ENCODE peak calls at places on chromosomes 7 and 10, in five cellular contexts. M is PC-3, R is GM23248, L is endodermal cell, N is left ventricle myocardium inferior. F is an unnamed sample.

GRCh38 chr7:30135271-30135550 is 425 bp downstream of the MTURN start:
- DNase-seq in N (no peak), L (no peak), M (no peak), R (no peak), F (no peak)

GRCh38 chr10:46308666-46309450 is 22.1 kb downstream of the ANTXRL start:
- DNase-seq in L (no peak), M (no peak), R (no peak), N (peak; percentile 61), F (no peak)

GRCh38 chr10:79562135-79562756 is 2.0 kb upstream of the SFTPA2 start:
- DNase-seq in M (no peak), L (peak; percentile 92), R (peak; percentile 74), N (peak; percentile 55), F (peak; percentile 13)

GRCh38 chr10:15642095-15642494 is 77.6 kb downstream of the ITGA8 start:
- DNase-seq in N (no peak), R (peak; percentile 75), M (peak; percentile 6), L (no peak), F (no peak)

GRCh38 chr7:156527458-156527890 is 113.1 kb upstream of the RNF32 start:
- DNase-seq in M (no peak), R (no peak), N (no peak), L (no peak), F (no peak)

GRCh38 chr7:140025241-140025640 is 37.5 kb downstream of the PARP12 start:
- DNase-seq in L (no peak), R (no peak), N (no peak), M (no peak), F (no peak)

GRCh38 chr7:73716318-73716890 is 3.1 kb downstream of the STX1A start:
- DNase-seq in L (no peak), R (no peak), N (no peak), M (no peak), F (no peak)

GRCh38 chr7:29106128-29106988 is 40.0 kb downstream of the CPVL start:
- DNase-seq in R (peak; percentile 77), M (peak; percentile 77), L (peak; percentile 74), N (no peak), F (peak; percentile 8)

GRCh38 chr7:94301024-94301588 is 93.6 kb upstream of the COL1A2 start:
- DNase-seq in R (peak; percentile 98), N (peak; percentile 73), M (peak; percentile 91), L (peak; percentile 90), F (peak; percentile 94)

GRCh38 chr10:63765126-63765525 is 243.9 kb downstream of the REEP3 start:
- DNase-seq in M (peak; percentile 34), N (no peak), L (no peak), R (peak; percentile 64), F (no peak)

GRCh38 chr7:148954766-148955165 is 70.7 kb upstream of the EZH2 start:
- DNase-seq in L (no peak), R (no peak), N (no peak), M (no peak), F (no peak)

GRCh38 chr7:28328822-28329615 is 83.3 kb upstream of the CREB5 start:
- DNase-seq in R (no peak), M (no peak), N (no peak), L (no peak), F (no peak)

GRCh38 chr10:8058274-8059111 is 4.0 kb downstream of the GATA3 start:
- DNase-seq in N (no peak), L (peak; percentile 71), M (no peak), R (no peak), F (no peak)

GRCh38 chr10:24150853-24151252 is 58.1 kb upstream of the KIAA1217 start:
- DNase-seq in N (no peak), R (no peak), M (no peak), L (no peak), F (no peak)

GRCh38 chr10:75508814-75509306 is 77.4 kb downstream of the LRMDA start:
- DNase-seq in N (no peak), R (peak; percentile 39), M (no peak), L (no peak), F (no peak)

GRCh38 chr7:141659501-141659900 is 42.5 kb downstream of the DENND11 start:
- DNase-seq in M (no peak), N (no peak), R (no peak), L (no peak), F (no peak)

GRCh38 chr7:139860090-139860773 is 31.2 kb downstream of the TBXAS1 start:
- DNase-seq in M (no peak), L (no peak), N (peak; percentile 55), R (no peak), F (no peak)

GRCh38 chr7:117548035-117548434 is 68.2 kb downstream of the CFTR start:
- DNase-seq in L (no peak), N (no peak), R (no peak), M (no peak), F (no peak)

GRCh38 chr7:95330194-95331003 is 6.1 kb upstream of the PON1 start:
- DNase-seq in R (peak; percentile 63), L (no peak), N (no peak), M (no peak), F (no peak)
- H3K4me3 ChIP-seq in R (peak overlapping the region; percentile 57), L (no peak overlapping the region), N (peak overlapping the region; percentile 47), M (peak overlapping the region; percentile 53), F (peak overlapping the region; percentile 38)

DNA sequence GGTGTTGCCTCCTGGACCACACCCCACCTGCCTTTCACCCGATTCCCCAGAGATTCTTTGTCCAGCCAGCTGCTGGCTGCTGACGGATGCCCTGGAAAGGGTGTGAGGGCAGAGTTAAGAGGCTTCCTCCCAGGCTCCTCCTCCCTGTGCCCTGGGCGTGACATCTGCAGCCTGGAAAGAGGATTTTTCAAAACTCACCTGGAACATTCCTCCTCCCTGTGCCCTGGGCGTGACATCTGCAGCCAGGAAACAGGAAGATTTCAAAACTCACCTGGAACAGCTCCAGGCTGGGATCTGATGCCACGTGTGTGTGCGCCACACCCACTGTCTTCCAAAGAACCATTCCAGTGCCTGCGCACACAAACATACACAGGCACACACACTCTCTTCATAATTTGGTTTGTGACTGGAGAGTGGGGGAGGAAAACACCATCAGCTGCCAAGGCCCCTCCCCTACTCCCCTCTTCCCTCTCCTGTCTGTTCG is 5.2 kb downstream of the MARVELD1 start:
- DNase-seq in L (no peak), M (peak; percentile 95), N (no peak), R (peak; percentile 49), F (no peak)
- H3K27ac ChIP-seq in L (peak overlapping the region; percentile 73), M (peak overlapping the region; percentile 52), N (peak overlapping the region; percentile 55), R (no peak overlapping the region), F (no peak overlapping the region)

DNA sequence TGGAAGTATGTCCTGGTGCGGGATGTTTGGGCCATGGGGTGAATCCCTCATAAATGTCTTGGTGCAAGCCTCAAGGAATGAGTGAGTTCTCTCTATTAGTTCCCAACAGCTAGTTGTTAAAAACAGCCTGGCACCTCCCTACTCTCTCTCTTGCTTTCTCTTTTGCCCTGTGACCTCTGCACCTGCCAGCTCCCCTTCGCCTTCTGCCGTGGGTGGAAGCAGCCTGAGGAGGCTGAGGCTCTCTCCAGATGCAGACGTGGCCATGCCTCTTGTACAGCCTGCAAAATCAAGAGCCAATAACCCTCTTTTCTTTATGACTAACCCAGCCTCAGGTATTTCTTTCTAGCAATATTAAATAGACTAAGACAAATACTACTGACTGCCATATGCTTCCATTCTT is 210.3 kb downstream of the POM121L12 start:
- DNase-seq in N (no peak), L (no peak), R (no peak), M (no peak), F (no peak)
- H3K9me3 ChIP-seq in N (peaks cover 5% of the 10 kb centered on the region), L (no peaks in the 10 kb centered on the region), R (no peaks in the 10 kb centered on the region), M (no peaks in the 10 kb centered on the region), F (peaks cover 12% of the 10 kb centered on the region)

GRCh38 chr7:97179454-97180104 is 62.1 kb downstream of the SDHAF3 start:
- DNase-seq in N (no peak), M (peak; percentile 60), L (peak; percentile 75), R (peak; percentile 69), F (peak; percentile 29)

DNA sequence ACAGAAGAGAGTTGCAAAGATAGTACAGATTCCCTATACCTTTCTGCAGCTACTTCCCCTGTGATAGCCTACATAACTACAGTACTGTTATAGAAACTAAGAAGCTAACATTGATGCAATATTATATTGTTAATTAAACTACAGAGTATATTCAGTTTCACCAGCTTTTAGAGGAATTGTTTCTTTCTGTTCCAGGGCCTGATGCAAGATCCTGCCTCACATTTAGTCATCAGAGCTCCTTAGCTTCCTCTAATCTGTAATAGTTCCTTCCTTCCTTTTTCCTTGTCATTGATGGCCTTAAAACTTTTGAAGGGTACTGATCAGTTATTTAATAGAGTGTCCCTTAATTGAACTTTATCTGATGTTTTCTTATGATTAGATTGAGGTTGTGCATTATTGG is 56.8 kb downstream of the SDHAF3 start:
- DNase-seq in N (no peak), M (no peak), R (peak; percentile 46), L (no peak), F (no peak)
- H3K4me3 ChIP-seq in N (no peak overlapping the region), M (no peak overlapping the region), R (no peak overlapping the region), L (no peak overlapping the region), F (no peak overlapping the region)

DNA sequence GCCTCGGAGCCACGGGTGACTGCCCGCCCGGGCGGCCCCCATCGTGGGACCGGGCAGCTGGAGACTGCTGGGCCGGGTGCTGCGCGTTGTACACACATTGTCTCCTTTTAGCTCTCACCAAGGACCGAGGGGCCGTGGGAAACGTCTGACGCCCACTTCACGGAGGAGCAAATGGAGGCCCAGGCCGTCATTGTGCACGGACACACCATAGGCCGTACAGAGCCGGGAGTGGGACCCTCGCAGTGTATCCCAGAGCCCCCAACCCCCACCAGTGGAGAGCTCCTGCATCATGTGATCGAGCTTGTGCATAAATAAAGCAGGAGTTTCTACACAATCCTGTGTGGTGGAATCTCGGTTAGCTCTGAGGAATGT is 726 bp downstream of the DENND10 start:
- DNase-seq in R (no peak), N (peak; percentile 19), M (no peak), L (peak; percentile 68), F (no peak)
- H3K27ac ChIP-seq in R (peak overlapping the region; percentile 43), N (peak overlapping the region; percentile 86), M (no peak overlapping the region), L (no peak overlapping the region), F (peak overlapping the region; percentile 39)

GRCh38 chr7:134084488-134085144 is 42.5 kb upstream of the LRGUK start:
- DNase-seq in M (peak; percentile 1), R (peak; percentile 21), N (no peak), L (no peak), F (no peak)
- H3K9me3 ChIP-seq in M (peaks cover 15% of the 10 kb centered on the region), R (no peaks in the 10 kb centered on the region), N (peaks cover 27% of the 10 kb centered on the region), L (peaks cover 35% of the 10 kb centered on the region), F (no peaks in the 10 kb centered on the region)